ENCODE peak calls at places on chromosomes 12 and 14, in six cellular contexts. E is body of pancreas, L is KBM-7, S is stromal cell of bone marrow, P is cardiac muscle cell, R is NCI-H2171 treated with DMSO at 0.1 percent for 48 hours. Y is an unnamed sample.

GRCh38 chr12:131274906-131275305 is 321.2 kb downstream of the ADGRD1 start:
- DNase-seq in E (no peak), L (no peak), S (no peak), P (no peak), R (no peak), Y (no peak)

GRCh38 chr12:24970177-24970576 is 21.3 kb upstream of the BCAT1 start:
- DNase-seq in E (no peak), L (no peak), S (no peak), P (no peak), R (no peak), Y (no peak)

GRCh38 chr14:50944647-50945413 is 547 bp upstream of the PYGL start:
- DNase-seq in E (peak; percentile 42), L (peak; percentile 76), S (no peak), P (peak; percentile 58), R (peak; percentile 77), Y (no peak)

GRCh38 chr14:32396874-32397273 is 67.8 kb downstream of the AKAP6 start:
- DNase-seq in E (no peak), L (no peak), S (no peak), P (no peak), R (no peak), Y (no peak)

GRCh38 chr12:110688446-110689001 is 391 bp downstream of the HVCN1 start:
- DNase-seq in E (no peak), L (no peak), S (no peak), P (no peak), R (no peak), Y (no peak)

GRCh38 chr12:26283046-26283445 is 87.7 kb downstream of the SSPN start:
- DNase-seq in E (no peak), L (no peak), S (no peak), P (no peak), R (no peak), Y (no peak)

GRCh38 chr12:6460751-6461371 is 9.0 kb downstream of the TAPBPL start:
- DNase-seq in E (no peak), L (no peak), S (no peak), P (no peak), R (no peak), Y (no peak)

GRCh38 chr14:61281186-61281676 is at the start of gene TMEM30B:
- DNase-seq in E (peak; percentile 98), L (no peak), S (no peak), P (no peak), R (peak; percentile 74), Y (no peak)

GRCh38 chr14:100041274-100041673 is 23.9 kb upstream of the EVL start:
- DNase-seq in E (no peak), L (peak; percentile 49), S (no peak), P (peak; percentile 19), R (no peak), Y (no peak)

GRCh38 chr14:102495482-102496330 is 13.9 kb downstream of the ANKRD9 start:
- DNase-seq in E (no peak), L (no peak), S (no peak), P (no peak), R (no peak), Y (no peak)

GRCh38 chr14:73788871-73789590 is 62.6 kb upstream of the PTGR2 start:
- DNase-seq in E (no peak), L (no peak), S (no peak), P (peak; percentile 77), R (no peak), Y (no peak)

GRCh38 chr12:16347391-16348298 is at the start of gene MGST1:
- DNase-seq in E (peak; percentile 82), L (peak; percentile 89), S (no peak), P (peak; percentile 78), R (peak; percentile 60), Y (peak; percentile 69)

GRCh38 chr14:64885555-64885954 is 5.8 kb upstream of the SPTB start:
- DNase-seq in E (no peak), L (no peak), S (no peak), P (no peak), R (no peak), Y (no peak)

GRCh38 chr14:105865266-105865903 is 339.0 kb downstream of the TMEM121 start:
- DNase-seq in E (no peak), L (no peak), S (no peak), P (no peak), R (peak; percentile 58), Y (no peak)

GRCh38 chr12:127400231-127400630 is 866.7 kb upstream of the TMEM132C start:
- DNase-seq in E (no peak), L (no peak), S (no peak), P (no peak), R (no peak), Y (no peak)

GRCh38 chr14:69153848-69154208 is 909 bp upstream of the DCAF5 start:
- DNase-seq in E (peak; percentile 41), L (peak; percentile 43), S (no peak), P (peak; percentile 27), R (no peak), Y (no peak)

GRCh38 chr12:132834181-132834711 is 5.6 kb upstream of the GOLGA3 start:
- DNase-seq in E (no peak), L (no peak), S (no peak), P (no peak), R (no peak), Y (no peak)

GRCh38 chr12:2682301-2683282 is 112.2 kb upstream of the FKBP4 start:
- DNase-seq in E (peak; percentile 30), L (peak; percentile 85), S (peak; percentile 15), P (peak; percentile 59), R (peak; percentile 76), Y (peak; percentile 16)

GRCh38 chr12:113368331-113368730 is 9.9 kb downstream of the PLBD2 start:
- DNase-seq in E (no peak), L (no peak), S (no peak), P (no peak), R (no peak), Y (no peak)

GRCh38 chr12:26271024-26271423 is 75.7 kb downstream of the SSPN start:
- DNase-seq in E (no peak), L (no peak), S (no peak), P (peak; percentile 55), R (no peak), Y (no peak)

GRCh38 chr14:83867871-83868270 is 1662.1 kb upstream of the FLRT2 start:
- DNase-seq in E (no peak), L (no peak), S (no peak), P (no peak), R (peak; percentile 71), Y (no peak)

GRCh38 chr12:52210186-52210924 is 18.5 kb upstream of the KRT80 start:
- DNase-seq in E (no peak), L (no peak), S (peak; percentile 83), P (peak; percentile 90), R (no peak), Y (peak; percentile 30)

GRCh38 chr14:104983231-104983721 is 2.3 kb upstream of the CLBA1 start:
- DNase-seq in E (no peak), L (no peak), S (no peak), P (no peak), R (no peak), Y (no peak)

GRCh38 chr14:67387195-67387594 is 24.8 kb downstream of the PLEK2 start:
- DNase-seq in E (no peak), L (no peak), S (no peak), P (no peak), R (no peak), Y (no peak)

GRCh38 chr12:50799908-50800307 is 36.0 kb downstream of the ATF1 start:
- DNase-seq in E (no peak), L (no peak), S (no peak), P (peak; percentile 12), R (no peak), Y (no peak)

GRCh38 chr12:127998936-127999467 is 268.0 kb upstream of the TMEM132C start:
- DNase-seq in E (no peak), L (no peak), S (peak; percentile 27), P (no peak), R (no peak), Y (no peak)

GRCh38 chr14:36928432-36928831 is 244.0 kb downstream of the SLC25A21 start:
- DNase-seq in E (no peak), L (no peak), S (no peak), P (no peak), R (no peak), Y (no peak)

GRCh38 chr12:92362109-92362508 is 216.5 kb upstream of the BTG1 start:
- DNase-seq in E (no peak), L (no peak), S (no peak), P (no peak), R (no peak), Y (no peak)

GRCh38 chr12:71484272-71484905 is 44.8 kb downstream of the LGR5 start:
- DNase-seq in E (no peak), L (no peak), S (no peak), P (no peak), R (no peak), Y (no peak)

GRCh38 chr14:63857467-63858030 is 4.7 kb downstream of the SYNE2 start:
- DNase-seq in E (no peak), L (no peak), S (no peak), P (no peak), R (peak; percentile 44), Y (no peak)

GRCh38 chr12:87300-87699 is 20.7 kb downstream of the IQSEC3 start:
- DNase-seq in E (no peak), L (no peak), S (no peak), P (peak; percentile 50), R (peak; percentile 83), Y (no peak)